ENCODE peak calls at places on chromosome X, in five cellular contexts. U, V, B, K and H are unnamed samples. For H3K9me3, the result is how much of the 10 kb centered on the place peaks cover.

GRCh38 chrX:154509455-154509854 is 6.6 kb downstream of the FAM3A start:
- DNase-seq in V (no peak), B (no peak), U (no peak), K (no peak), H (no peak)

GRCh38 chrX:141669689-141670088 is 28.9 kb downstream of the SPANXD start:
- DNase-seq in U (no peak), B (no peak), V (no peak), K (no peak), H (no peak)

GRCh38 chrX:129771266-129771995 is 8.3 kb upstream of the SASH3 start:
- DNase-seq in V (no peak), U (peak), B (no peak), K (no peak), H (no peak)

GRCh38 chrX:18661273-18661672 is 10.6 kb downstream of the RS1 start:
- DNase-seq in V (no peak), U (no peak), B (no peak), K (no peak), H (no peak)

GRCh38 chrX:6941041-6941440 is 206.5 kb upstream of the STS start:
- DNase-seq in K (no peak), V (no peak), B (no peak), U (no peak), H (no peak)

GRCh38 chrX:147899715-147900114 is 12.0 kb upstream of the FMR1 start:
- DNase-seq in K (no peak), B (no peak), U (peak), V (no peak), H (no peak)

GRCh38 chrX:14529288-14529989 is at the start of gene GLRA2:
- DNase-seq in B (peak), U (no peak), V (peak), K (no peak), H (no peak)

GRCh38 chrX:17944833-17945497 is 83.9 kb upstream of the RAI2 start:
- DNase-seq in U (peak), K (no peak), V (no peak), B (peak), H (no peak)

GRCh38 chrX:21493226-21493850 is 119.1 kb downstream of the CNKSR2 start:
- DNase-seq in K (no peak), B (no peak), U (no peak), V (no peak), H (no peak)

GRCh38 chrX:52923781-52924241 is 26.7 kb downstream of the FAM156B start:
- DNase-seq in V (peak), U (peak), B (peak), K (no peak), H (no peak)

GRCh38 chrX:63128509-63128908 is 222.6 kb downstream of the SPIN4 start:
- DNase-seq in K (no peak), B (no peak), U (peak), V (peak), H (no peak)

GRCh38 chrX:74509989-74510388 is 88.7 kb downstream of the SLC16A2 start:
- DNase-seq in K (no peak), B (no peak), U (no peak), V (no peak), H (no peak)

GRCh38 chrX:139538907-139539593 is 8.5 kb downstream of the F9 start:
- DNase-seq in U (no peak), K (no peak), V (no peak), B (no peak), H (no peak)

GRCh38 chrX:39331062-39331704 is 529.9 kb downstream of the MID1IP1 start:
- DNase-seq in U (no peak), K (no peak), V (no peak), B (no peak), H (no peak)

GRCh38 chrX:133215747-133216146 is 2.4 kb downstream of the TFDP3 start:
- DNase-seq in K (no peak), B (peak), V (peak), U (peak), H (no peak)

GRCh38 chrX:70664726-70665125 is 220.1 kb downstream of the DLG3 start:
- DNase-seq in K (no peak), U (peak), V (no peak), B (peak), H (no peak)

GRCh38 chrX:66200855-66201795 is 37.1 kb downstream of the HEPH start:
- DNase-seq in V (no peak), U (peak), K (no peak), B (peak), H (no peak)

GRCh38 chrX:74423289-74423985 is 2.1 kb downstream of the SLC16A2 start:
- DNase-seq in B (no peak), V (no peak), U (no peak), K (no peak), H (no peak)

GRCh38 chrX:12974797-12975669 is at the start of gene TMSB4X:
- DNase-seq in K (peak), V (peak), B (peak), U (peak), H (peak)

GRCh38 chrX:48933757-48934156 is 14.9 kb upstream of the PIM2 start:
- DNase-seq in V (no peak), B (no peak), K (no peak), U (no peak), H (no peak)

GRCh38 chrX:1535241-1536041 is 1.5 kb downstream of the P2RY8 start:
- DNase-seq in B (no peak), V (no peak), U (peak), K (no peak), H (peak)

GRCh38 chrX:78595901-78596502 is 63.1 kb downstream of the RTL3 start:
- DNase-seq in V (peak), K (peak), U (peak), B (no peak), H (no peak)

GRCh38 chrX:16970977-16971376 is 24.5 kb downstream of the REPS2 start:
- DNase-seq in V (no peak), B (no peak), K (no peak), U (no peak), H (no peak)

GRCh38 chrX:110675866-110676265 is 119.8 kb downstream of the CHRDL1 start:
- DNase-seq in K (no peak), B (no peak), U (no peak), V (no peak), H (no peak)

GRCh38 chrX:13750204-13750603 is 15.7 kb downstream of the OFD1 start:
- DNase-seq in U (peak), B (peak), K (no peak), V (no peak), H (no peak)

GRCh38 chrX:115324194-115324593 is 34.7 kb downstream of the LUZP4 start:
- DNase-seq in K (peak), V (no peak), U (no peak), B (peak), H (no peak)

GRCh38 chrX:22081475-22082092 is 49.5 kb downstream of the PHEX start:
- DNase-seq in B (peak), U (peak), V (peak), K (peak), H (peak)

GRCh38 chrX:143788265-143788664 is 67.7 kb upstream of the SPANXN2 start:
- DNase-seq in V (no peak), B (peak), U (peak), K (no peak), H (no peak)
- TF ChIP-seq CTCF in V (peak), B (peak), U (peak), K (no peak), H (no peak)

GRCh38 chrX:46739736-46740135 is 19.2 kb downstream of the SLC9A7 start:
- DNase-seq in K (no peak), U (no peak), B (no peak), V (no peak), H (no peak)

GRCh38 chrX:46735625-46736024 is 23.3 kb downstream of the SLC9A7 start:
- DNase-seq in K (no peak), B (no peak), U (no peak), V (no peak), H (no peak)

GRCh38 chrX:46737462-46737861 is 21.5 kb downstream of the SLC9A7 start:
- DNase-seq in K (no peak), V (no peak), B (no peak), U (no peak), H (no peak)

GRCh38 chrX:46733226-46733625 is 25.7 kb downstream of the SLC9A7 start:
- DNase-seq in B (no peak), V (no peak), U (no peak), K (no peak), H (no peak)

DNA sequence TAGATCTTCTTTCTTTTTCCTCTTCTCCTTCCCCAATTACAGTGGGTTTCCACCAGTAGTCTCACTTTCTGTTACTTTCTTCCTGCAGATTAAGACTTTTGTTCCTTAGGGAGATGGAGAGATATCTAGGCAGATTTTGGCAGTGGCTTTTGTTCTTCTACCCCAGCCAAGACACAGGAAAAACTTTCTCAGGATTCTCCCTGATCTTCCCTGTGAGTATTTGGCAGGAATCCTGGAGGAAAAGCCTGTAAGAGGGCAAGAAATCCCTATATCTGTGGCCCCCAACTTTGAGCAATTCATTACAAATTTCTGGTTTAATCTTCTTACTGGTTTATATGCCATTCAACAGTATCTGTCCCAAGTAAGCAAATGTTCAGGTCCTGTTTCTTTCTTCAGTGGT is 21.9 kb downstream of the SLC9A7 start:
- DNase-seq in K (no peak), V (no peak), B (no peak), U (no peak), H (no peak)
- H3K9me3 ChIP-seq in K (under half), V (under half), B (under half), U (under half), H (under half)

GRCh38 chrX:54358424-54359211 is 772 bp upstream of the WNK3 start:
- DNase-seq in V (peak), B (peak), U (no peak), K (peak), H (peak)
- H3K27ac ChIP-seq in V (peak), B (peak), U (no peak), K (peak), H (no peak)

GRCh38 chrX:3178329-3178728 is 137.1 kb downstream of the ARSF start:
- DNase-seq in V (no peak), B (no peak), K (no peak), U (no peak), H (no peak)
- TF ChIP-seq CTCF in V (no peak), B (no peak), K (no peak), U (no peak), H (no peak)

DNA sequence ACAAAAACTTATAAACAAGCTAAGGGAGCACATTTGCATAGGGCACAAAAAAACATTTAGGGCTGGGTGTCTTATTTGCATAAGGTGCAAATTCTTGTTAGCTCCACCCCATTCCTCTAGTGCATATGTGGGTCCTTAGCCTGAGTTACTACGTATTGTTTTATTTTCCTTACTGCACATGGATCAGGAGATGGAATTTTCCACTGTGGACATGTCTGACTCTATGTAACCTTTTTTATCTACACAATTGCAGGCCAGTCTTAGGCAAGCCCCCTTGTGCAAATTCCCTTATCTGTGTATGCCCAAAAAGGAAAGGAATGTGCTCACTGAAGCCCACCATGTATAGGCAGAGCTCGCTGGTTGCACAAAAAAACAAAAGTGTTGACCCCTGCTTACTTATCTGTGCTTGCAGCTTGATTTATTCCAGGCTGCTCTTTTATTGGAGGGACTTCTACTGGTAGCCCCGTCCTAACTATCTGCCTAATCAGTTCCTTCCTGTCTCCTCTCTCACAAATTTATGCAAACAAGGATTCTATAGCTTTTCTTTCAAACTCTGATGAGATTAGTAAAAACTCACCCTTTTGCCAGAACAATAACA is 359.0 kb upstream of the MAGEB16 start:
- DNase-seq in K (no peak), V (no peak), U (no peak), B (no peak), H (no peak)
- H3K9me3 ChIP-seq in K (under half), V (half or more), U (under half), B (under half), H (under half)